ENCODE peak calls at places on chromosomes 16 and 17, in four cellular contexts. S is HepG2, I is K562, L is WTC11. X is an unnamed sample.

GRCh38 chr17:16915752-16916556 is 56.0 kb downstream of the TNFRSF13B start:
- DNase-seq in S (peak), I (peak), L (peak), X (peak)

GRCh38 chr17:37792787-37793186 is 47.9 kb upstream of the HNF1B start:
- DNase-seq in S (no peak), I (no peak), L (no peak), X (no peak)

GRCh38 chr17:44842748-44843147 is 4.9 kb upstream of the HIGD1B start:
- DNase-seq in S (no peak), I (no peak), L (no peak), X (no peak)

GRCh38 chr17:76869209-76869877 is 1.1 kb downstream of the MGAT5B start:
- DNase-seq in S (no peak), I (no peak), L (peak), X (no peak)

GRCh38 chr17:42682400-42683384 is at the start of gene CNTNAP1:
- DNase-seq in S (peak), I (no peak), L (peak), X (peak)

GRCh38 chr17:19538095-19539039 is 4.7 kb downstream of the SLC47A1 start:
- DNase-seq in S (peak), I (no peak), L (no peak), X (no peak)

GRCh38 chr17:53629188-53629587 is 193.5 kb upstream of the KIF2B start:
- DNase-seq in S (no peak), I (no peak), L (no peak), X (no peak)

GRCh38 chr16:69839240-69839688 is 77.1 kb downstream of the WWP2 start:
- DNase-seq in S (peak), I (no peak), L (no peak), X (no peak)

GRCh38 chr17:34797724-34798123 is 163.5 kb downstream of the CCT6B start:
- DNase-seq in S (peak), I (peak), L (peak), X (peak)

GRCh38 chr17:68470959-68471358 is 13.7 kb upstream of the WIPI1 start:
- DNase-seq in S (no peak), I (no peak), L (no peak), X (no peak)

GRCh38 chr17:43013296-43013695 is 6.7 kb downstream of the IFI35 start:
- DNase-seq in S (no peak), I (no peak), L (no peak), X (no peak)

GRCh38 chr17:32673964-32674363 is 187.2 kb downstream of the CDK5R1 start:
- DNase-seq in S (no peak), I (no peak), L (no peak), X (no peak)

GRCh38 chr16:69486724-69487123 is 62.3 kb downstream of the CYB5B start:
- DNase-seq in S (no peak), I (no peak), L (no peak), X (no peak)

GRCh38 chr16:89155184-89155679 is 16.3 kb upstream of the CDH15 start:
- DNase-seq in S (no peak), I (no peak), L (no peak), X (no peak)

GRCh38 chr16:13936596-13937081 is 16.7 kb downstream of the ERCC4 start:
- DNase-seq in S (peak), I (no peak), L (no peak), X (no peak)

GRCh38 chr16:71933913-71934696 is 38.8 kb downstream of the IST1 start:
- DNase-seq in S (no peak), I (peak), L (no peak), X (no peak)

GRCh38 chr16:73713817-73714495 is 582.7 kb upstream of the PSMD7 start:
- DNase-seq in S (peak), I (peak), L (peak), X (peak)

GRCh38 chr17:77233635-77234334 is 93.0 kb downstream of the SEC14L1 start:
- DNase-seq in S (peak), I (peak), L (no peak), X (no peak)

GRCh38 chr16:57797526-57798266 is 4.6 kb downstream of the KIFC3 start:
- DNase-seq in S (peak), I (peak), L (peak), X (no peak)

GRCh38 chr16:66984902-66985311 is 3.5 kb upstream of the CES4A start:
- DNase-seq in S (no peak), I (no peak), L (no peak), X (no peak)

GRCh38 chr16:68234188-68235104 is 1.5 kb downstream of the ESRP2 start:
- DNase-seq in S (peak), I (no peak), L (peak), X (no peak)

GRCh38 chr17:50825188-50825587 is 10.2 kb upstream of the WFIKKN2 start:
- DNase-seq in S (no peak), I (no peak), L (no peak), X (no peak)

GRCh38 chr16:46844771-46845170 is 13.8 kb upstream of the C16orf87 start:
- DNase-seq in S (no peak), I (no peak), L (no peak), X (no peak)

GRCh38 chr17:40179923-40180659 is 2.8 kb downstream of the RAPGEFL1 start:
- DNase-seq in S (no peak), I (no peak), L (no peak), X (no peak)

GRCh38 chr17:77115510-77115909 is 25.3 kb upstream of the SEC14L1 start:
- DNase-seq in S (no peak), I (no peak), L (no peak), X (no peak)

GRCh38 chr16:65727534-65728137 is 605.8 kb upstream of the CDH11 start:
- DNase-seq in S (peak), I (no peak), L (no peak), X (no peak)

GRCh38 chr17:10394201-10394887 is 21.5 kb upstream of the MYH13 start:
- DNase-seq in S (no peak), I (no peak), L (no peak), X (no peak)

GRCh38 chr16:48687421-48688038 is 77.5 kb upstream of the N4BP1 start:
- DNase-seq in S (peak), I (peak), L (peak), X (peak)

GRCh38 chr17:75909051-75909811 is 4.5 kb upstream of the MRPL38 start:
- DNase-seq in S (no peak), I (no peak), L (no peak), X (no peak)

DNA sequence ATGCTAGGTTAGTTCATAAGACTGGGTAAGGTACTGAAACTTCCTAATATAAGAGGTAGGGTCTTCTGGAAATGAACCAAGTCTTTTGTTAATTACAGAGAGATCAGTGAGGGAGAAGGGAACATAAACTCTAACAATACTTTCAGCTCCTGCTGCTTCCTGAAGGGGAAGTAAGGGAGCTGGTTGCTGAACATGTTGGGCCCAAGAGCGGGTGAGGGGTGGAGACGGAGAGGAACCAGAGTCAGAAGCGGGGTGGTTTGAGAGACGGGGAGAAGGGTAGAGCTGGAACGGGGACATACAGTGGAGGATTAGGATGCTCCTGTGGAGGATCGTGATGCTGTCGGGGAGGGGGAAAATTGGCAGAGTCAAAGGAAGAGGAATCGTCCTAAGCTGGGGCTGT is 11.5 kb upstream of the ZNF747 start:
- DNase-seq in S (no peak), I (no peak), L (no peak), X (no peak)
- TF ChIP-seq ELF4 in S (no peak), I (no peak), L (no peak), X (no peak)

GRCh38 chr17:28473542-28473941 is at the start of gene SLC13A2:
- DNase-seq in S (no peak), I (no peak), L (peak), X (no peak)
- TF ChIP-seq ELF4 in S (no peak), I (no peak), L (no peak), X (no peak)

GRCh38 chr17:80982426-80982974 is 9.1 kb upstream of the CHMP6 start:
- DNase-seq in S (no peak), I (no peak), L (no peak), X (no peak)

GRCh38 chr17:80986046-80986445 is 5.6 kb upstream of the CHMP6 start:
- DNase-seq in S (no peak), I (no peak), L (no peak), X (no peak)

GRCh38 chr17:80983545-80983944 is 8.1 kb upstream of the CHMP6 start:
- DNase-seq in S (no peak), I (no peak), L (no peak), X (no peak)

GRCh38 chr17:80986816-80987480 is 4.7 kb upstream of the CHMP6 start:
- DNase-seq in S (no peak), I (no peak), L (no peak), X (no peak)

GRCh38 chr17:80984749-80985148 is 6.9 kb upstream of the CHMP6 start:
- DNase-seq in S (peak), I (no peak), L (peak), X (no peak)
- TF ChIP-seq ELF4 in S (no peak), I (no peak), L (no peak), X (no peak)

DNA sequence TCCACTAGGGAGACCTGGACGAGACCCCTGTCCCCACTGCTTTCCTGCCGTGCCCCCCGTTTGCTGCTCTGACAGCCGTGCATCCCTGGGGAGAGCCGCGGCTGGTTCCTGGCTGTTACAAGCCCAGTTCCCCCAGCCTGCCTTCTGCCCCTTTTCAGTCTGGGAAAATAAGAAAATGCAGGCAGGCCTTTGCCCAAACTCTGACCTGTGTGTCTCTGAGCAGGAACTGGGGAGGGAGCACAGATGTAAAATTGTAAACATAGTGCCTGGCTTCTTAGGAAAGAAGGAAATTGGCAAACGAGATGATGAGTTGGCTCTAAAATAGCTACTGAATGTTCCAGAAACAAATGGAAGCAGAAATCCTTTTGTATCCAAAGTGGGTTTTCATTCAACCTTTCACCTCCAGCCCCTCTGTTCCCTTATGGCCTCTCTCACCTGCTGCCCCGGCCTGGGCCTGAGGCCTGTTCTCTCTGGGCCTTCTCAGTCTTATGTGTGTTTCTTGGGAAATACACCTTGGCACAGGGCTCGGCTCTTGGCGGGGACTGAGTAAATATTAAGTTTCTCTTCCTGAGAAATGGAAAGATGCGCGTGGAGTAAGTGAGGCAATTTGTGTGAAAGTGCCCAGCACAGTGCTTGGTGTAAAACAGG is 67.1 kb downstream of the OR1D5 start:
- DNase-seq in S (no peak), I (no peak), L (no peak), X (no peak)
- TF ChIP-seq ELF4 in S (no peak), I (no peak), L (no peak), X (no peak)

DNA sequence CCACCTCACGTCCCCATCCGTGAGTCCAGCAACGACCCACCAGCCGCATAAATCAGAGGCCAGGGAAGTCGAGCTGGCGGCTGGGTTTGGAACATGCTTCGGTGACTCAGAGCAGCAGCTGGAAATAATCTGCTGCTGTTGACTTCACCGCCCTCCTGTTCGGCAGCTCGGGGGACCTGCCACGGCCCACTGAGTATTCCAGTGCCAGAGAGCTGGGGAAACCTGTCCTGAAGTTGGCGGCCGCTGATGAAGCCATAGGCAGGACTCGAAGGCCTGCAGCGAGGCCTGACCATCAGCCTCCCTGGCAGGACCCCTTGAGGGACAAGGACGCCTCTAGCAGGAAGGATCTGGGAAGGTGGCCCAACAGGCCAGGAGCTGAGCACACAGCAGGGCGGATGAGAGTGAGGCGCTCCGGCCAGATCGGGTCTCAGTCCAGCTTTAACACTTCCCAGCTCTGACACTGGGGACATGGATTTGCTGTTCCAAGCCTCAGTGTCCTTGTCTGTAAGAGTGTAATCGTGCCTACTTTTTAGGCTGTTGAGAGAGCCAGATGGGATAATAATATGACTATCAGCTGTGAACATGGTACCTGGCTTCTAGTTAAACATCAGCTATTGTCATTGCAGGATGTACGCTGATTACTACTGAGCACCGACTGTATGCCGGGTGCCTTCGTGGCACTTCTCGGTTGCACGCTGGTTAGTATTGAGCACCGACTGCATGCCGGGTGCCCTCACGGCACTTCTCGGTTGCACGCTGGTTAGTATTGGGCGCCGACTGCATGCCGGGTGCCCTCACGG is 50.4 kb upstream of the CIBAR2 start:
- DNase-seq in S (no peak), I (no peak), L (no peak), X (no peak)
- TF ChIP-seq ELF4 in S (no peak), I (no peak), L (no peak), X (no peak)